ENCODE peak calls at places on chromosomes 3 and 15, in seven cellular contexts. J, N, W, R, A, T and X are unnamed samples.

GRCh38 chr15:38894260-38894948 is 329.8 kb upstream of the RASGRP1 start:
- DNase-seq in N (peak), A (peak), J (no peak), T (peak), R (no peak), W (peak), X (peak)

GRCh38 chr3:49787182-49787464 is 781 bp upstream of the IP6K1 start:
- DNase-seq in W (no peak), A (no peak), J (no peak), T (no peak), N (no peak), R (no peak), X (no peak)

GRCh38 chr15:38714309-38715072 is 149.9 kb upstream of the RASGRP1 start:
- DNase-seq in A (peak), N (peak), R (peak), T (no peak), J (no peak), W (peak), X (no peak)

GRCh38 chr3:195076981-195077610 is 193.9 kb downstream of the XXYLT1 start:
- DNase-seq in N (no peak), W (no peak), T (no peak), J (peak), A (no peak), R (no peak), X (no peak)

GRCh38 chr3:134771962-134772361 is 23.1 kb upstream of the EPHB1 start:
- DNase-seq in A (no peak), W (no peak), T (no peak), J (no peak), N (no peak), R (no peak), X (no peak)

GRCh38 chr15:85592148-85592547 is 202.6 kb downstream of the KLHL25 start:
- DNase-seq in T (no peak), R (no peak), A (peak), W (peak), N (peak), J (no peak), X (peak)

GRCh38 chr15:33608714-33609113 is 297.9 kb downstream of the RYR3 start:
- DNase-seq in J (no peak), R (peak), N (no peak), A (peak), W (no peak), T (peak), X (no peak)

GRCh38 chr15:92184142-92184541 is 209.5 kb upstream of the ST8SIA2 start:
- DNase-seq in W (no peak), T (no peak), N (no peak), A (no peak), J (no peak), R (no peak), X (no peak)

GRCh38 chr3:100710355-100711198 is 1.3 kb downstream of the TFG start:
- DNase-seq in N (peak), J (no peak), T (peak), A (peak), W (peak), R (peak), X (peak)

GRCh38 chr15:101063212-101063611 is 144.1 kb downstream of the LRRK1 start:
- DNase-seq in W (no peak), N (no peak), A (no peak), J (no peak), T (no peak), R (no peak), X (no peak)

GRCh38 chr3:143483214-143483613 is 363.6 kb downstream of the CHST2 start:
- DNase-seq in A (no peak), N (peak), T (no peak), J (no peak), W (no peak), R (no peak), X (no peak)

GRCh38 chr3:73073091-73073707 is 11.7 kb downstream of the EBLN2 start:
- DNase-seq in W (peak), N (peak), J (no peak), T (no peak), A (no peak), R (no peak), X (no peak)

GRCh38 chr15:93030430-93031102 is 58.4 kb downstream of the RGMA start:
- DNase-seq in N (peak), T (peak), J (peak), R (peak), A (peak), W (peak), X (peak)

GRCh38 chr15:85745525-85745924 is 49.2 kb downstream of the KLHL25 start:
- DNase-seq in J (peak), N (no peak), A (no peak), W (no peak), T (no peak), R (no peak), X (no peak)

GRCh38 chr3:149180057-149180573 is 41.5 kb downstream of the CP start:
- DNase-seq in N (peak), W (peak), R (peak), A (peak), T (no peak), J (peak), X (peak)

GRCh38 chr3:13416002-13416793 is 3.9 kb downstream of the NUP210 start:
- DNase-seq in T (no peak), R (no peak), A (no peak), N (no peak), W (no peak), J (no peak), X (no peak)

GRCh38 chr3:33428812-33429211 is 11.4 kb downstream of the UBP1 start:
- DNase-seq in T (no peak), J (no peak), W (no peak), A (no peak), R (no peak), N (no peak), X (no peak)

GRCh38 chr15:93829115-93829849 is 402.1 kb upstream of the MCTP2 start:
- DNase-seq in N (peak), J (no peak), W (no peak), T (no peak), R (peak), A (peak), X (no peak)

GRCh38 chr3:16064660-16065414 is 109.6 kb upstream of the GALNT15 start:
- DNase-seq in A (peak), T (no peak), J (peak), W (peak), N (peak), R (peak), X (peak)

GRCh38 chr15:84684092-84684491 is 26.1 kb upstream of the NMB start:
- DNase-seq in N (peak), W (peak), A (no peak), R (no peak), J (no peak), T (no peak), X (no peak)

GRCh38 chr3:144272715-144273114 is 301.1 kb downstream of the DIPK2A start:
- DNase-seq in W (no peak), R (no peak), N (peak), A (no peak), T (no peak), J (no peak), X (no peak)

GRCh38 chr3:51937611-51938450 is 3.9 kb downstream of the RRP9 start:
- DNase-seq in T (no peak), R (no peak), A (no peak), J (no peak), W (no peak), N (no peak), X (no peak)

GRCh38 chr3:187183210-187183862 is 13.9 kb upstream of the RTP1 start:
- DNase-seq in A (no peak), N (peak), W (no peak), T (no peak), J (no peak), R (no peak), X (peak)

GRCh38 chr15:40369971-40370370 is 12.0 kb downstream of the DISP2 start:
- DNase-seq in A (no peak), W (no peak), N (no peak), R (no peak), T (no peak), J (no peak), X (no peak)

GRCh38 chr3:114299421-114299820 is 5.6 kb downstream of the TIGIT start:
- DNase-seq in A (peak), R (peak), N (no peak), J (no peak), T (peak), W (no peak), X (peak)

GRCh38 chr3:141487419-141488345 is 855 bp downstream of the RASA2 start:
- DNase-seq in W (peak), J (peak), T (peak), N (peak), R (peak), A (peak), X (peak)

GRCh38 chr15:52023169-52023922 is 4.3 kb downstream of the MAPK6 start:
- DNase-seq in T (no peak), N (no peak), A (no peak), W (no peak), J (no peak), R (no peak), X (no peak)

GRCh38 chr15:89358755-89359439 is 24.3 kb upstream of the POLG start:
- DNase-seq in A (peak), T (peak), N (peak), J (peak), W (peak), R (peak), X (no peak)

GRCh38 chr3:157300091-157300490 is 136.6 kb upstream of the PTX3 start:
- DNase-seq in J (no peak), T (no peak), A (no peak), R (no peak), N (no peak), W (no peak), X (no peak)

GRCh38 chr3:134905647-134905935 is 110.5 kb downstream of the EPHB1 start:
- DNase-seq in A (no peak), N (no peak), J (no peak), R (no peak), T (no peak), W (no peak), X (no peak)

GRCh38 chr3:18723426-18723825 is 298.3 kb upstream of the SATB1 start:
- DNase-seq in T (no peak), A (no peak), R (no peak), W (no peak), N (no peak), J (no peak), X (no peak)

DNA sequence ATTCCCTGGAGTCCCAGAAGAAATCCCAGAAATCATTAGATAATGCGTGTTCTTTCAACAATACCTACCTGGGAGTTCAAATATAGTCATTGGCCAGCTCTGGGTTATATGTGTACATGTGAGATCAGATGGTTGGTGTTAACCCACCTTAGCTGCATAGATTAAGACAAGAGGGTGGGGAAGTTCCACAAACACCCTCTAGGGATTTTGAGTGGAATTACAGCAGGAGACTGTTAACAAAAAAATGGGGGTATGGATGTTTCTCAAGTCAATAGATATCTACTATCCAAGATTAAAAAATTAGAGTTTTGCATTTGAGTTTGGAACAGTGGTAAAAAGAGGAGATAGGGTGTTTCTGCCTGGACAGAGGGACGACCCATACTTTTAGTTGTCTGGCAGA is 282.5 kb upstream of the CNTN3 start:
- DNase-seq in J (no peak), A (no peak), R (no peak), N (no peak), W (no peak), T (peak), X (no peak)
- TF ChIP-seq CTCF in J (no peak), A (peak), R (peak), N (peak), W (peak), T (no peak), X (no peak)

GRCh38 chr3:39056151-39056550 is 4.3 kb downstream of the WDR48 start:
- DNase-seq in R (no peak), J (no peak), W (no peak), A (no peak), N (peak), T (no peak), X (no peak)
- H3K4me3 ChIP-seq in R (no peak), J (no peak), W (no peak), A (no peak), N (no peak), T (no peak), X (no peak)

GRCh38 chr15:95409924-95410323 is 920.6 kb upstream of the NR2F2 start:
- DNase-seq in J (no peak), N (peak), T (no peak), R (no peak), A (no peak), W (peak), X (no peak)

GRCh38 chr15:95416576-95416975 is 913.9 kb upstream of the NR2F2 start:
- DNase-seq in W (no peak), R (no peak), J (no peak), T (peak), A (no peak), N (no peak), X (no peak)

GRCh38 chr15:95405447-95405846 is 925.1 kb upstream of the NR2F2 start:
- DNase-seq in J (no peak), N (peak), R (no peak), T (no peak), A (no peak), W (peak), X (no peak)

GRCh38 chr15:95407534-95407933 is 923.0 kb upstream of the NR2F2 start:
- DNase-seq in N (no peak), W (no peak), T (no peak), R (no peak), A (no peak), J (no peak), X (no peak)

DNA sequence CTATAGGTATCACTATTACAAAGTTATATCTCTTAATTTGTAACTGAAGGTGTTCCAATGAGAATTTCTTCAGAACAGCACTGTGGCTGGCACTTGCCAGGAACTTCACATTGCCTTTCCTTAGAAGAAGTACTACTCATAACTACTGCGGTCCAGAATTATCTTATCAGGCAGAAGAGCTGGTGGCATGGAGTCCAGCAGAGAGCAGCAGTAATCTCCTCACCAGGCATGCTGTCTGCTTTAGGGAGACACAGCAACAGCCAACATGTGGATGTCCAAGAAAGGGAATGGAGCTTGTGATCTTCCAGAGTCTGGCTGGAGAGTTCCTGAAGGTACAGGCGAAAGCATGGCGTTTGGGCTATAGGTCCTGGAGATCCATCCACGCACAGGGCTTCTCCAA is 919.7 kb upstream of the NR2F2 start:
- DNase-seq in N (no peak), A (no peak), W (no peak), J (no peak), R (peak), T (no peak), X (no peak)
- TF ChIP-seq CTCF in N (no peak), A (no peak), W (no peak), J (no peak), R (peak), T (no peak), X (no peak)

DNA sequence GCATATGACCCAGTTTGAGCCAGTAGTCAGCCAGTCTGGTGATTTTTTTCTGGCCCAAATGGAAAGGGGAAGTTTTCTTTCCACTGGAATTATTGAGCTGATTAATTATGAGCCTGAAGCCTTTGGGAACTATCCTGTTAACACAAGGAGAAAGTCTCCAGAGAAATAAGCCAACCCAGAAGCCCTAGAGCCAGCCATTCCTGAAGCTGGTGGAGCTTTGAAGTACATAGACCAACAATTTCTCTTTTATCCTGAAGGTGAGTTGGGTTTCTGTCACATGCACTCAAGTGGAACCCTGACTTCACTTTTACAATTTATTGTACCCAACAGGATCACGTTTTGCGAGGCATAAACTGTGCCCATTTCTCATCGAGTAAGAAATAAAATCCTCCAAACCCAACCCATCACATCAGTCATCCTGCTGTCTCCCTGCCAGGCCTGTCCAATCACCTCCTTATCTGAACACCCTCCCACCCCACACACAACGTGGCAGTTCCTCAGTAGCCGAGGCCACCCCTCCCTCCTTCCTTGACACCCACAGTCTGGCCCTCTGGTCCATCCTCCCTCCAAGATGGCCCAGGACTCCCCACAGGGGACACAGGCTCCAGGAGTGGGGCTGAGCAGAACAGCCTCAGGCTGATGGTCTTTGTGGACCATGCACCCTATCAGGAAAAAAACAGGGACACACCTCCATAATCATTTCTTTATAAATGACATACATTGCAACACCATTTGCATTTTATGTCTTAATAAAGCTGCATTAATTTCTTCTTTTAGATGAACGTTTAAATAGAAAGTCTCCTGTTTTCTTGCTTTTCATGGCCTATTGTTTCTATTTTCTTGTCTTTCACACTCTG is 55.7 kb upstream of the GATA2 start:
- DNase-seq in R (no peak), N (peak), A (no peak), J (no peak), W (peak), T (no peak), X (no peak)
- H3K4me3 ChIP-seq in R (no peak), N (no peak), A (no peak), J (no peak), W (no peak), T (no peak), X (no peak)

GRCh38 chr15:67905628-67906027 is 65.8 kb upstream of the RNU6-1 start:
- DNase-seq in W (no peak), A (no peak), N (no peak), R (no peak), J (no peak), T (no peak), X (no peak)

GRCh38 chr15:67901922-67902321 is 62.1 kb upstream of the RNU6-1 start:
- DNase-seq in T (no peak), A (no peak), W (no peak), J (no peak), R (no peak), N (no peak), X (no peak)

GRCh38 chr15:67902579-67902979 is 62.7 kb upstream of the RNU6-1 start:
- DNase-seq in R (no peak), J (no peak), W (no peak), A (no peak), N (no peak), T (no peak), X (no peak)

GRCh38 chr15:67906382-67906781 is 66.5 kb upstream of the RNU6-1 start:
- DNase-seq in J (no peak), R (no peak), N (no peak), W (peak), T (no peak), A (peak), X (no peak)

GRCh38 chr15:67903708-67904107 is 63.9 kb upstream of the RNU6-1 start:
- DNase-seq in N (no peak), W (no peak), R (no peak), A (no peak), T (no peak), J (no peak), X (no peak)
- TF ChIP-seq CTCF in N (no peak), W (no peak), R (no peak), A (no peak), T (no peak), J (no peak), X (no peak)

GRCh38 chr3:89104499-89104898 is 2.9 kb upstream of the EPHA3 start:
- DNase-seq in A (no peak), T (no peak), R (no peak), W (no peak), N (no peak), J (no peak), X (no peak)
- H3K4me3 ChIP-seq in A (no peak), T (no peak), R (no peak), W (no peak), N (no peak), J (no peak), X (no peak)

GRCh38 chr15:65412556-65412955 is 10.2 kb downstream of the IGDCC4 start:
- DNase-seq in T (no peak), A (no peak), R (no peak), W (no peak), N (no peak), J (no peak), X (no peak)

GRCh38 chr15:65416845-65417416 is 5.8 kb downstream of the IGDCC4 start:
- DNase-seq in T (no peak), R (peak), N (peak), A (no peak), W (peak), J (peak), X (no peak)

GRCh38 chr15:65413051-65413759 is 9.5 kb downstream of the IGDCC4 start:
- DNase-seq in T (no peak), J (no peak), W (no peak), A (no peak), R (no peak), N (no peak), X (no peak)

GRCh38 chr15:65413760-65414144 is 9.0 kb downstream of the IGDCC4 start:
- DNase-seq in T (no peak), J (no peak), A (peak), N (no peak), W (no peak), R (no peak), X (no peak)

GRCh38 chr15:65414841-65415621 is 7.7 kb downstream of the IGDCC4 start:
- DNase-seq in R (peak), N (peak), J (peak), A (no peak), T (peak), W (peak), X (no peak)
- TF ChIP-seq CTCF in R (no peak), N (no peak), J (peak), A (no peak), T (no peak), W (peak), X (no peak)